ENCODE peak calls at places on chromosome 13, in nine cellular contexts. G, Y, V, W, B, X, S, T and I are unnamed samples.

GRCh38 chr13:19606737-19607136 is 26.7 kb upstream of the MPHOSPH8 start:
- DNase-seq in G (no peak), Y (no peak), V (no peak), W (no peak), B (no peak), X (no peak), S (no peak), T (no peak), I (no peak)

GRCh38 chr13:20553309-20553708 is 13.6 kb upstream of the IFT88 start:
- DNase-seq in G (no peak), Y (no peak), V (no peak), W (peak; percentile 51), B (no peak), X (no peak), S (no peak), T (no peak), I (peak; percentile 20)

GRCh38 chr13:75806101-75806500 is 170.0 kb downstream of the LMO7 start:
- DNase-seq in G (no peak), Y (no peak), V (no peak), W (no peak), B (peak; percentile 22), X (peak; percentile 36), S (peak; percentile 43), T (no peak), I (no peak)

GRCh38 chr13:110346661-110347067 is 39.6 kb downstream of the COL4A2 start:
- DNase-seq in G (no peak), Y (no peak), V (peak; percentile 87), W (no peak), B (peak; percentile 96), X (no peak), S (no peak), T (no peak), I (no peak)

GRCh38 chr13:82330499-82330898 is 1551.8 kb downstream of the SLITRK1 start:
- DNase-seq in G (no peak), Y (no peak), V (no peak), W (no peak), B (peak; percentile 20), X (no peak), S (no peak), T (no peak), I (peak; percentile 30)

GRCh38 chr13:23707674-23708073 is 137.5 kb downstream of the TNFRSF19 start:
- DNase-seq in G (no peak), Y (no peak), V (no peak), W (peak; percentile 55), B (peak; percentile 46), X (no peak), S (no peak), T (no peak), I (peak; percentile 59)

GRCh38 chr13:79937311-79938243 is 403.3 kb downstream of the SPRY2 start:
- DNase-seq in G (no peak), Y (no peak), V (no peak), W (no peak), B (peak; percentile 4), X (no peak), S (no peak), T (no peak), I (no peak)

GRCh38 chr13:57630661-57631606 is 610 bp upstream of the PCDH17 start:
- DNase-seq in G (no peak), Y (no peak), V (no peak), W (no peak), B (peak; percentile 78), X (peak; percentile 30), S (no peak), T (peak; percentile 24), I (peak; percentile 46)

GRCh38 chr13:29707876-29708543 is 112.5 kb upstream of the SLC7A1 start:
- DNase-seq in G (no peak), Y (peak; percentile 62), V (peak; percentile 48), W (peak; percentile 66), B (peak; percentile 33), X (peak; percentile 60), S (no peak), T (no peak), I (peak; percentile 69)

GRCh38 chr13:33722216-33722900 is 95.6 kb upstream of the RFC3 start:
- DNase-seq in G (no peak), Y (no peak), V (no peak), W (peak; percentile 42), B (no peak), X (no peak), S (no peak), T (no peak), I (peak; percentile 30)
- H3K4me3 ChIP-seq in G (no peak overlapping the region), Y (no peak overlapping the region), V (no peak overlapping the region), W (no peak overlapping the region), B (no peak overlapping the region), X (no peak overlapping the region), S (no peak overlapping the region), T (no peak overlapping the region), I (no peak overlapping the region)

GRCh38 chr13:101059803-101060202 is 356.5 kb downstream of the NALCN start:
- DNase-seq in G (no peak), Y (no peak), V (no peak), W (no peak), B (no peak), X (no peak), S (no peak), T (no peak), I (no peak)
- TF ChIP-seq CTCF in G (no peak), Y (no peak), V (no peak), W (no peak), B (no peak), X (no peak), S (no peak), T (no peak), I (no peak)

DNA sequence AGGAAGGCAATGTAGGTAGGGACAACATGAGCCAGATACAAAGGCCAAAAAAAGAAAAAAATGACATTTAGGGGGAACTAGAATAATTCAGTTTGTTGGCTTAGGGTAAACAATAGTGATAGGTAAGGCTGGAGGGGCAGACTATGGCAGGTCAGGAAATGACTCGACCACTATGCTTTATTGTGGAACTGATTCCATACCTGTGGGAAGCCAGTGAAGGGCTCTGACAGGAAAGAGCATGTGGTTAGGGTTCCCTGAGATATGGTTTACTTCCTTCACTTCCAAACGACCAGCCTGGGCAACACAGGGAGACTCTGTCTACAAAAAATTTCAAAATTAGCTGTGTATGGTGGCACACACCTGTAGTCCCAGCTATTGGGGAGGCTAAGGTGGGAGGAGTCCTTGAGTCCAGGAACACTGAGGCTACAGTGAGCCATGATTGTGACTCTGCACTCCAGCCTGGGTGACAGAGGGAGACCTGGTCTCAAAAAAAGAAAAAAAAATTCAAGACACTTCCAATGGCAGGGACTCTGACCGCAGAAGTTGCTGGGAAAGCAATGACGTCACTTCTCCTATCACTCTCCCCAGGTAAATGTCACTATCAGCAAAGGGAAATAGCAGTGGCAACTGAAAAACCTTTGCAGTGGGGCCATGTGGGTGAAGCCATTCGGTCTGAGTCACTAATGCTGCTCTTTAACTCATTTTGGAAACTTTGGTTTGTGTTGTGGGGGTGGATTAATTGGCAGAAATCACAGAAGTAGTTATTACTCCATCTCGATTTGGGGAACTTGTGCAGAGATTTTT is 192.8 kb upstream of the TSC22D1 start:
- DNase-seq in G (no peak), Y (no peak), V (no peak), W (no peak), B (no peak), X (no peak), S (no peak), T (no peak), I (peak; percentile 41)
- H3K4me3 ChIP-seq in G (no peak overlapping the region), Y (no peak overlapping the region), V (no peak overlapping the region), W (no peak overlapping the region), B (no peak overlapping the region), X (no peak overlapping the region), S (no peak overlapping the region), T (no peak overlapping the region), I (no peak overlapping the region)

GRCh38 chr13:113557013-113557412 is 27.5 kb upstream of the TFDP1 start:
- DNase-seq in G (no peak), Y (peak; percentile 16), V (peak; percentile 2), W (no peak), B (no peak), X (no peak), S (no peak), T (no peak), I (no peak)

GRCh38 chr13:113559061-113559460 is 25.5 kb upstream of the TFDP1 start:
- DNase-seq in G (no peak), Y (no peak), V (no peak), W (no peak), B (no peak), X (no peak), S (no peak), T (no peak), I (no peak)

GRCh38 chr13:113559901-113560644 is 24.5 kb upstream of the TFDP1 start:
- DNase-seq in G (no peak), Y (no peak), V (no peak), W (no peak), B (no peak), X (no peak), S (no peak), T (no peak), I (no peak)

GRCh38 chr13:113560645-113561416 is 23.7 kb upstream of the TFDP1 start:
- DNase-seq in G (no peak), Y (no peak), V (no peak), W (no peak), B (no peak), X (no peak), S (no peak), T (no peak), I (no peak)

GRCh38 chr13:113558461-113558860 is 26.1 kb upstream of the TFDP1 start:
- DNase-seq in G (no peak), Y (no peak), V (no peak), W (no peak), B (no peak), X (no peak), S (no peak), T (no peak), I (no peak)
- TF ChIP-seq CTCF in G (no peak), Y (no peak), V (no peak), W (no peak), B (no peak), X (no peak), S (no peak), T (no peak), I (no peak)

GRCh38 chr13:113491418-113491883 is 940 bp upstream of the DCUN1D2 start:
- DNase-seq in G (no peak), Y (no peak), V (peak; percentile 33), W (peak; percentile 38), B (no peak), X (peak; percentile 47), S (peak; percentile 67), T (peak; percentile 40), I (peak; percentile 37)

GRCh38 chr13:113493315-113493951 is 2.9 kb upstream of the DCUN1D2 start:
- DNase-seq in G (no peak), Y (no peak), V (no peak), W (peak; percentile 98), B (peak; percentile 99), X (no peak), S (no peak), T (no peak), I (peak; percentile 96)

GRCh38 chr13:113497217-113497616 is 6.7 kb upstream of the DCUN1D2 start:
- DNase-seq in G (no peak), Y (no peak), V (no peak), W (no peak), B (no peak), X (no peak), S (no peak), T (no peak), I (no peak)

GRCh38 chr13:113491982-113492381 is 1.5 kb upstream of the DCUN1D2 start:
- DNase-seq in G (no peak), Y (no peak), V (no peak), W (no peak), B (no peak), X (no peak), S (no peak), T (no peak), I (no peak)

GRCh38 chr13:113495494-113496251 is 5.2 kb upstream of the DCUN1D2 start:
- DNase-seq in G (no peak), Y (no peak), V (no peak), W (peak; percentile 55), B (no peak), X (peak; percentile 47), S (no peak), T (no peak), I (peak; percentile 29)
- H3K4me3 ChIP-seq in G (no peak overlapping the region), Y (peak overlapping the region; percentile 8), V (no peak overlapping the region), W (peak overlapping the region; percentile 43), B (no peak overlapping the region), X (no peak overlapping the region), S (peak overlapping the region; percentile 2), T (no peak overlapping the region), I (no peak overlapping the region)